ENCODE peak calls at places on chromosomes 16 and 17, in ten cellular contexts. Z is AG04450, T is Right ventricle myocardium superior, H is NCI-H774, L is HTR-8/SVneo, M is cardiac fibroblast, V is neuronal stem cell, U is NCI-H1417, Y is frontal cortex, I is posterior vena cava. W is an unnamed sample.

GRCh38 chr16:75235721-75236193 is 15.7 kb downstream of the BCAR1 start:
- DNase-seq in Z (no peak), T (no peak), H (no peak), L (no peak), M (no peak), V (no peak), U (no peak), Y (no peak), I (no peak), W (no peak)

GRCh38 chr16:89837014-89837546 is 8.8 kb downstream of the SPIRE2 start:
- DNase-seq in Z (no peak), T (no peak), H (no peak), L (no peak), M (no peak), V (no peak), U (no peak), Y (no peak), I (no peak), W (no peak)

GRCh38 chr17:50088952-50089825 is 6.0 kb upstream of the PDK2 start:
- DNase-seq in Z (no peak), T (peak), H (no peak), L (no peak), M (no peak), V (no peak), U (no peak), Y (no peak), I (peak), W (no peak)

GRCh38 chr16:81912395-81912794 is 98.9 kb downstream of the SDR42E1 start:
- DNase-seq in Z (no peak), T (no peak), H (no peak), L (no peak), M (no peak), V (no peak), U (no peak), Y (no peak), I (no peak), W (no peak)

GRCh38 chr17:3730881-3731429 is 7.3 kb downstream of the HASPIN start:
- DNase-seq in Z (no peak), T (no peak), H (no peak), L (peak), M (peak), V (no peak), U (no peak), Y (no peak), I (no peak), W (no peak)

GRCh38 chr17:7234100-7235012 is at the start of gene DVL2:
- DNase-seq in Z (peak), T (peak), H (peak), L (peak), M (peak), V (peak), U (peak), Y (peak), I (peak), W (peak)

GRCh38 chr17:65314212-65314611 is 177.0 kb downstream of the RGS9 start:
- DNase-seq in Z (no peak), T (no peak), H (no peak), L (no peak), M (no peak), V (no peak), U (no peak), Y (no peak), I (no peak), W (no peak)

GRCh38 chr16:7394936-7395335 is 62.3 kb downstream of the RBFOX1 start:
- DNase-seq in Z (no peak), T (no peak), H (no peak), L (no peak), M (no peak), V (no peak), U (no peak), Y (no peak), I (no peak), W (no peak)

GRCh38 chr17:81734405-81735055 is 22.4 kb downstream of the SLC25A10 start:
- DNase-seq in Z (no peak), T (no peak), H (no peak), L (no peak), M (no peak), V (no peak), U (no peak), Y (no peak), I (no peak), W (no peak)

GRCh38 chr17:28684963-28685362 is 23.0 kb downstream of the SUPT6H start:
- DNase-seq in Z (no peak), T (no peak), H (no peak), L (peak), M (peak), V (no peak), U (peak), Y (peak), I (peak), W (peak)

GRCh38 chr17:76635039-76635438 is 8.5 kb downstream of the ST6GALNAC1 start:
- DNase-seq in Z (no peak), T (no peak), H (no peak), L (no peak), M (peak), V (no peak), U (no peak), Y (no peak), I (no peak), W (no peak)

GRCh38 chr17:17907469-17907868 is 64.7 kb downstream of the TOM1L2 start:
- DNase-seq in Z (no peak), T (no peak), H (no peak), L (no peak), M (no peak), V (no peak), U (no peak), Y (no peak), I (no peak), W (no peak)

GRCh38 chr17:82787081-82787848 is 35.4 kb downstream of the TBCD start:
- DNase-seq in Z (no peak), T (peak), H (no peak), L (no peak), M (no peak), V (no peak), U (peak), Y (no peak), I (peak), W (no peak)

GRCh38 chr16:88974641-88975215 is 2.3 kb downstream of the CBFA2T3 start:
- DNase-seq in Z (no peak), T (no peak), H (no peak), L (no peak), M (no peak), V (no peak), U (no peak), Y (no peak), I (no peak), W (no peak)

GRCh38 chr17:34990921-34991365 is 10.6 kb downstream of the LIG3 start:
- DNase-seq in Z (no peak), T (no peak), H (no peak), L (no peak), M (no peak), V (no peak), U (no peak), Y (no peak), I (no peak), W (no peak)

GRCh38 chr16:67431077-67431804 is at the start of gene HSD11B2:
- DNase-seq in Z (no peak), T (peak), H (peak), L (peak), M (peak), V (peak), U (peak), Y (peak), I (no peak), W (peak)

W was measured in RKO.